ENCODE peak calls at places on chromosomes 3 and 15, in six cellular contexts. R is activated T-helper 1 cell treated with anti-CD3 and anti-CD28 coated beads, Interleukin-12 subunit alpha, Interleukin-12 subunit beta, Interleukin-2, Interleukin-4 antibody, amounts not matched to agents 30 ng/mL and 10 ng/mL and 1 ng/mL, durations not matched to agents 14 hours and 24 hours and 36 hours; J is GM03348; N is head of caudate nucleus; T is CD4-positive, alpha-beta memory T cell; M is C1 segment of cervical spinal cord. D is an unnamed sample.

GRCh38 chr3:64530434-64531049 is 157.3 kb downstream of the ADAMTS9 start:
- DNase-seq in R (no peak), J (peak; percentile 82), N (peak; percentile 76), T (no peak), M (peak; percentile 2), D (no peak)

GRCh38 chr3:132164469-132165092 is 129.8 kb upstream of the CPNE4 start:
- DNase-seq in R (no peak), J (no peak), N (no peak), T (no peak), M (no peak), D (no peak)

GRCh38 chr15:52234596-52235541 is 43.7 kb upstream of the GNB5 start:
- DNase-seq in R (no peak), J (no peak), N (no peak), T (peak; percentile 28), M (no peak), D (peak; percentile 44)

GRCh38 chr3:180138871-180139270 is 102.1 kb upstream of the PEX5L start:
- DNase-seq in R (no peak), J (no peak), N (no peak), T (no peak), M (no peak), D (no peak)

GRCh38 chr3:88263417-88264116 is 113.8 kb downstream of the C3orf38 start:
- DNase-seq in R (no peak), J (no peak), N (no peak), T (no peak), M (no peak), D (no peak)

GRCh38 chr3:32781211-32781968 is 36.4 kb upstream of the TRIM71 start:
- DNase-seq in R (peak; percentile 59), J (peak; percentile 93), N (peak; percentile 81), T (peak; percentile 42), M (peak; percentile 46), D (peak; percentile 37)

GRCh38 chr3:23115171-23115877 is 87.8 kb upstream of the UBE2E2 start:
- DNase-seq in R (no peak), J (no peak), N (no peak), T (no peak), M (no peak), D (no peak)

GRCh38 chr3:13626915-13627460 is 78.1 kb downstream of the FBLN2 start:
- DNase-seq in R (no peak), J (no peak), N (no peak), T (no peak), M (no peak), D (no peak)

GRCh38 chr3:51940648-51941421 is 869 bp downstream of the RRP9 start:
- DNase-seq in R (no peak), J (peak; percentile 46), N (no peak), T (no peak), M (no peak), D (no peak)

GRCh38 chr15:80461370-80462060 is 57.3 kb downstream of the ARNT2 start:
- DNase-seq in R (no peak), J (no peak), N (no peak), T (no peak), M (no peak), D (no peak)

GRCh38 chr3:183513046-183513706 is 42.3 kb downstream of the KLHL6 start:
- DNase-seq in R (peak; percentile 37), J (no peak), N (no peak), T (peak; percentile 75), M (no peak), D (peak; percentile 78)

GRCh38 chr3:195796795-195797194 is 14.9 kb downstream of the MUC4 start:
- DNase-seq in R (no peak), J (no peak), N (no peak), T (no peak), M (no peak), D (no peak)

GRCh38 chr3:51682079-51682478 is 11.0 kb downstream of the TEX264 start:
- DNase-seq in R (peak; percentile 77), J (peak; percentile 93), N (no peak), T (peak; percentile 81), M (peak; percentile 15), D (peak; percentile 83)

GRCh38 chr3:129162729-129163579 is 2.1 kb upstream of the ISY1 start:
- DNase-seq in R (no peak), J (no peak), N (no peak), T (no peak), M (no peak), D (no peak)

GRCh38 chr3:173659972-173660371 is 262.4 kb downstream of the NLGN1 start:
- DNase-seq in R (no peak), J (no peak), N (no peak), T (no peak), M (no peak), D (no peak)

GRCh38 chr3:41717591-41718093 is 244.3 kb downstream of the ULK4 start:
- DNase-seq in R (no peak), J (no peak), N (no peak), T (no peak), M (no peak), D (no peak)

GRCh38 chr3:117131259-117131658 is 421.7 kb downstream of the TUSC7 start:
- DNase-seq in R (no peak), J (no peak), N (no peak), T (no peak), M (no peak), D (no peak)

GRCh38 chr3:167653750-167654149 is at the start of gene WDR49:
- DNase-seq in R (no peak), J (no peak), N (no peak), T (no peak), M (no peak), D (no peak)

GRCh38 chr3:167754049-167754448 is 18.5 kb downstream of the SERPINI1 start:
- DNase-seq in R (no peak), J (no peak), N (no peak), T (no peak), M (no peak), D (no peak)

GRCh38 chr15:39417351-39417750 is 163.5 kb upstream of the THBS1 start:
- DNase-seq in R (no peak), J (no peak), N (no peak), T (no peak), M (no peak), D (no peak)

GRCh38 chr15:83970290-83970890 is 265.2 kb upstream of the GOLGA6L4 start:
- DNase-seq in R (no peak), J (no peak), N (no peak), T (no peak), M (no peak), D (no peak)

GRCh38 chr3:100002599-100003350 is 111.5 kb downstream of the FILIP1L start:
- DNase-seq in R (no peak), J (peak; percentile 61), N (no peak), T (no peak), M (no peak), D (no peak)

GRCh38 chr15:31250033-31250432 is 76.6 kb upstream of the KLF13 start:
- DNase-seq in R (no peak), J (no peak), N (no peak), T (no peak), M (no peak), D (no peak)

GRCh38 chr3:143203142-143203541 is 83.6 kb downstream of the CHST2 start:
- DNase-seq in R (no peak), J (no peak), N (no peak), T (no peak), M (no peak), D (no peak)

GRCh38 chr3:101084404-101084803 is 91.2 kb upstream of the ABI3BP start:
- DNase-seq in R (no peak), J (no peak), N (no peak), T (no peak), M (no peak), D (no peak)

GRCh38 chr3:36649078-36649477 is 115.3 kb downstream of the DCLK3 start:
- DNase-seq in R (no peak), J (no peak), N (no peak), T (no peak), M (no peak), D (no peak)

GRCh38 chr15:63668601-63669000 is 71.4 kb downstream of the FBXL22 start:
- DNase-seq in R (no peak), J (no peak), N (no peak), T (peak; percentile 53), M (no peak), D (no peak)

D was measured in naive thymus-derived CD4-positive, alpha-beta T cell.